ENCODE peak calls at places on chromosomes 2 and 18, in four cellular contexts. K is A549, H is cardiac fibroblast, A is SK-N-SH. E is an unnamed sample.

GRCh38 chr18:28651298-28651697 is 474.4 kb upstream of the CDH2 start:
- DNase-seq in K (no peak), H (no peak), A (no peak), E (no peak)

GRCh38 chr2:68653034-68653433 is 9.7 kb downstream of the PROKR1 start:
- DNase-seq in A (no peak), K (no peak), H (no peak), E (no peak)

GRCh38 chr18:40841473-40841872 is 1113.6 kb upstream of the PIK3C3 start:
- DNase-seq in H (peak; percentile 43), K (no peak), A (no peak), E (peak; percentile 85)

GRCh38 chr2:128596453-128597430 is 278.1 kb upstream of the HS6ST1 start:
- DNase-seq in H (no peak), K (no peak), A (no peak), E (no peak)

GRCh38 chr18:59540819-59541218 is 156.4 kb downstream of the CCBE1 start:
- DNase-seq in K (no peak), A (no peak), H (peak; percentile 80), E (no peak)

GRCh38 chr2:126890136-126890961 is 8.3 kb upstream of the TEX51 start:
- DNase-seq in K (no peak), A (no peak), H (no peak), E (no peak)

GRCh38 chr2:15797231-15797945 is 143.0 kb upstream of the MYCN start:
- DNase-seq in A (peak; percentile 61), K (no peak), H (no peak), E (no peak)

GRCh38 chr2:99255491-99256318 is at the start of gene LYG2:
- DNase-seq in H (no peak), K (no peak), A (no peak), E (no peak)

GRCh38 chr2:199136681-199137080 is 321.1 kb downstream of the SATB2 start:
- DNase-seq in K (no peak), H (peak; percentile 61), A (no peak), E (peak; percentile 55)

GRCh38 chr2:224400886-224401632 is 848 bp downstream of the FAM124B start:
- DNase-seq in K (no peak), H (no peak), A (no peak), E (no peak)

GRCh38 chr18:5556317-5556974 is 12.6 kb upstream of the EPB41L3 start:
- DNase-seq in K (no peak), H (peak; percentile 62), A (no peak), E (peak; percentile 36)

GRCh38 chr2:113858764-113859163 is 31.1 kb upstream of the ACTR3 start:
- DNase-seq in A (no peak), H (peak; percentile 87), K (peak; percentile 67), E (no peak)

GRCh38 chr2:20365249-20365817 is 14.7 kb upstream of the PUM2 start:
- DNase-seq in A (no peak), H (peak; percentile 81), K (peak; percentile 45), E (no peak)

GRCh38 chr2:103669579-103669978 is 907.7 kb downstream of the TMEM182 start:
- DNase-seq in K (no peak), A (no peak), H (no peak), E (peak; percentile 16)

GRCh38 chr2:231611273-231612198 is 18.9 kb downstream of the TEX44 start:
- DNase-seq in A (no peak), K (peak; percentile 80), H (peak; percentile 90), E (peak; percentile 54)

GRCh38 chr2:168184896-168185513 is 62.4 kb downstream of the STK39 start:
- DNase-seq in K (no peak), A (no peak), H (no peak), E (peak; percentile 36)

GRCh38 chr2:191250400-191250799 is 5.2 kb downstream of the MYO1B start:
- DNase-seq in H (peak; percentile 48), A (no peak), K (no peak), E (no peak)

GRCh38 chr2:8692783-8693768 is 11.2 kb downstream of the ID2 start:
- DNase-seq in K (peak; percentile 55), H (no peak), A (peak; percentile 86), E (no peak)
- TF ChIP-seq CTCF in K (peak; percentile 93), H (peak; percentile 68), A (peak; percentile 72), E (peak; percentile 81)

DNA sequence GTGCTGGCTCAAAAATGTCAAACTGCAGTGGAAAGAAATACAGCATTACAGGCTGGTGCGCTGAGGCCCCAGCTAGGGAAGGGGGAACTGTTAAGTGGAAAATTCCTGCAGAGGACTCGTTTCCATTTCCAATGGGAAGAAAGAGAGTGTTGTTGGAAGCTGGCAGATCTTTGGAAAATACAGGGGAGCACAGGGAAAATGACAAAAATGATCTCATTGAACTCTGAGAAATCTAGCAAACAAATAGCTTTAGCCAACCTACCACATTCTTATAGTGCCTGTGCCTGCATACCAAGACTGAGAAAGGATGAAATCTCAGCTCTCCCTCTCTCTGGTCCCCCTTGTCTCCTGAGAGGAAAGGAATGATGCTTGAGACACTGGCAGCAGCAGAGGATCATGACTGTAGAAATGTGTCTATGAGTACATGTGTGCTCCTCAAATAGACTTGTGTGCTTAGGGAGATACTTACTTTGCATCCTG is 632.5 kb downstream of the NYAP2 start:
- DNase-seq in A (peak; percentile 1), K (no peak), H (peak; percentile 36), E (no peak)
- H3K4me3 ChIP-seq in A (peak overlapping the region; percentile 62), K (peak overlapping the region; percentile 58), H (peak overlapping the region; percentile 58), E (peak overlapping the region; percentile 76)

GRCh38 chr2:203155406-203155805 is 83.4 kb upstream of the CYP20A1 start:
- DNase-seq in A (no peak), K (no peak), H (no peak), E (no peak)
- TF ChIP-seq CTCF in A (peak; percentile 18), K (peak; percentile 29), H (no peak), E (peak; percentile 13)

DNA sequence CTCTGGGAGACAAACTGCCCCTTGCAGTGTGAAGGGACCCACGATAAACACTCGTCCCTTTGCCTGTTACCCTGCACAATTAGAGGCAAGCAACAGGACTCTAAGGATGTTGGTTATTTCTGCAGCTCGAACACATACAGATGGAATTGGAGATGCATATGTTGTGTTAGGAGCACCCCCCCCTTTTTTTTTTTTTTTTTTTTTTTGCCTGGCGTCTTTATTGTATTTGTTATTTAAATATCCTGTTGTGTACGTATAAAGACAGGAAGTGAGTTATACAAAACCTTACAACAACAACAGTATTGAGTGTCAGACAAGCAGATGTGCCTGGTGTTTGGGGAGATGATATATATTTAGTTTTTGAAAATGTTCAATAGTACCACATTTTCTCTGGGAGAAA is 23.0 kb upstream of the ZNF516 start:
- DNase-seq in A (no peak), K (no peak), H (peak; percentile 43), E (no peak)
- H3K4me3 ChIP-seq in A (no peak overlapping the region), K (no peak overlapping the region), H (peak overlapping the region; percentile 42), E (peak overlapping the region; percentile 46)